ENCODE peak calls at places on chromosomes 1 and 21, in four cellular contexts. One of them, this sample, is unnamed.

GRCh38 chr1:118148034-118148433 is 37.0 kb downstream of the SPAG17 start:
- DNase-seq in H1: no peak
- DNase-seq in GM12878: no peak
- DNase-seq in HepG2: no peak
- DNase-seq in this sample: no peak

GRCh38 chr1:211335507-211336157 is 9.0 kb downstream of the TRAF5 start:
- DNase-seq in H1: no peak
- DNase-seq in GM12878: no peak
- DNase-seq in HepG2: no peak
- DNase-seq in this sample: no peak

GRCh38 chr1:3433596-3434320 is 20.7 kb upstream of the ARHGEF16 start:
- DNase-seq in HepG2: no peak
- DNase-seq in H1: no peak
- DNase-seq in GM12878: no peak
- DNase-seq in this sample: no peak

GRCh38 chr1:215631489-215631888 is 64.4 kb downstream of the KCTD3 start:
- DNase-seq in HepG2: no peak
- DNase-seq in H1: no peak
- DNase-seq in GM12878: no peak
- DNase-seq in this sample: no peak

GRCh38 chr21:17491716-17492414 is 21.0 kb upstream of the CXADR start:
- DNase-seq in GM12878: no peak
- DNase-seq in H1: no peak
- DNase-seq in HepG2: no peak
- DNase-seq in this sample: peak

GRCh38 chr1:186404454-186405051 is 28.9 kb downstream of the ODR4 start:
- DNase-seq in HepG2: peak
- DNase-seq in H1: no peak
- DNase-seq in GM12878: no peak
- DNase-seq in this sample: peak

GRCh38 chr1:247681288-247681897 is 1.9 kb upstream of the OR13G1 start:
- DNase-seq in GM12878: no peak
- DNase-seq in H1: peak
- DNase-seq in HepG2: peak
- DNase-seq in this sample: peak

GRCh38 chr1:200960948-200961340 is 62.6 kb downstream of the KIF21B start:
- DNase-seq in HepG2: no peak
- DNase-seq in GM12878: no peak
- DNase-seq in H1: no peak
- DNase-seq in this sample: no peak

GRCh38 chr1:207751790-207752455 is at the start of gene CD46:
- DNase-seq in GM12878: peak
- DNase-seq in HepG2: peak
- DNase-seq in H1: peak
- DNase-seq in this sample: peak

DNA sequence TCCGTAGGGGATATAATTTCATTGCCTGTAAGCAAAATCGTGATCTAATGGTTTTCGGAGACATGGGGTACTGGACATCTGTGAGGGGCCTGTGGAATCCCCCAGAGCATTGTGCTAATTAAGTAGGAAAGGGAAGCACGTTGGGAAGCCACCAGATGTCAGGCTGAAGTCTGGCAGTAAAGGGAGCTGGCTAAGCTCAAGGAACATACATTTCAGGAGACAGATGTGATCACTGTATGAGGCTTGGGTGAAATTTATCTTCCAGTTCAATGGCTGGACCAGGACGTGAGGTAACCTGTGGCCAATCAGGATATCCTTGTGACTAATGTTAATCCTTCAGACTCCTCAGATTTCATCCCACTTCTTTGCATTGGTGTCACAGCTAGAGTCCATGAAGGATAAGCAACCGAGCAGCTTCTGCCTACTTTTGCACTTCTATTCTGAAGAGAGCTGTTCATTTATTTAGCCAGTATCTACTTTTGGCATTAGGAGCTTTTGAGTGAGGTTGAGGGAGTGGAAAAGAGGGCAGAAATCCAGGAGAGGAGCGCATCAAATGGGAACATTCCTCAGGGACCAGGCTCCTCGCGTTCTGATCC is 110.2 kb upstream of the APP start:
- DNase-seq in H1: no peak
- DNase-seq in HepG2: no peak
- DNase-seq in GM12878: no peak
- DNase-seq in this sample: no peak
- TF ChIP-seq POLR2AphosphoS5 in H1: no peak
- TF ChIP-seq POLR2AphosphoS5 in HepG2: no peak
- TF ChIP-seq POLR2AphosphoS5 in GM12878: no peak
- TF ChIP-seq POLR2AphosphoS5 in this sample: no peak

DNA sequence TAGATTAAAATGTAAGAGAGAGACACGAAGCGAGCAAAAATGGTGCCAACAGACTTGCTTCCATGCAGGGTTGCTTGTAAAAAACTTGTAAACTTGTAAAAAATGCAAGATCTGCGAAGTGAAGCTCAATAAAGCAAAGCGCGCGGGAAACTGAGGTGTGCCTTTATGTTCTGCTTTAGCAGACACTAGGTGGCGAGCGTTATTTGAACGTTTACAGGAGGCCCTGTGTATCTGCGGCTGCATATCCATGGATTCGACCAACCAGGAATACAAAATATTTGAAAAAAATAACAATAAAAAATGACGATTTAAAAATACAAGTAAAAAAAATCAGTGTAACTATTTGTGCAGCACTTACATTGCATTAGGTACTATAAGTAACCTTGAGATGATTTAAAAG is 1.5 kb downstream of the UBE2G2 start:
- DNase-seq in GM12878: no peak
- DNase-seq in H1: no peak
- DNase-seq in HepG2: peak
- DNase-seq in this sample: no peak
- H3K4me3 ChIP-seq in GM12878: peak
- H3K4me3 ChIP-seq in H1: peak
- H3K4me3 ChIP-seq in HepG2: peak
- H3K4me3 ChIP-seq in this sample: peak

DNA sequence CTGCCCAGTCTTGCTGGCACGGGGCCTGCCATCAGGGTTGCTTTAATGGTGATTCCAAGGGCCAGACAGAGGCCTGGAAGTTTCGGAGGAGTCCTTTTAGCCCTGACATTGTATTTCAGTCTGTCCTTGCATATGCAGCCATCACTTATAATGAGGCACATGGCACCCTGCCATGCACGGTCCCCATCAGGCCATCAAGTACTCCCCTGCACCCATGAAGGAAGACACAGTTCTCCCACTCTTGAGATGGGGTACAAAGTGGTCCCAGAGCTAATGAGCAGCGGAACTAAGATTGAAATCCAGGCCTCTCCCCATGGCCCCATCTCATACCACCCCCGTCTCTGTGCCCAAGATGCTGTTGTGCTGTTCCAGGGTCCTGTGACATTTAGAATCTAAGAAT is 596.6 kb downstream of the PTPRU start:
- DNase-seq in H1: no peak
- DNase-seq in GM12878: no peak
- DNase-seq in HepG2: no peak
- DNase-seq in this sample: no peak
- TF ChIP-seq GABPA in H1: no peak
- TF ChIP-seq GABPA in GM12878: no peak
- TF ChIP-seq GABPA in HepG2: no peak
- TF ChIP-seq GABPA in this sample: no peak

GRCh38 chr1:27009601-27010197 is 3.0 kb downstream of the TENT5B start:
- DNase-seq in H1: no peak
- DNase-seq in HepG2: no peak
- DNase-seq in GM12878: no peak
- DNase-seq in this sample: no peak
- TF ChIP-seq POLR2AphosphoS5 in H1: no peak
- TF ChIP-seq POLR2AphosphoS5 in HepG2: no peak
- TF ChIP-seq POLR2AphosphoS5 in GM12878: no peak
- TF ChIP-seq POLR2AphosphoS5 in this sample: no peak

This sample was measured in HL-60.